ENCODE peak calls at places on chromosomes 13 and 19, in eight cellular contexts. G is breast epithelium, D is stomach, Z is right atrium auricular region, Y is esophagus muscularis mucosa, X is lung, R is adrenal gland, L is tibial nerve. E is an unnamed sample.

GRCh38 chr13:43204591-43204990 is 181.2 kb downstream of the DNAJC15 start:
- DNase-seq in G (no peak), D (no peak), Z (no peak), Y (no peak), X (no peak), R (no peak), L (no peak), E (no peak)

GRCh38 chr13:101417043-101417406 is 717 bp upstream of the NALCN start:
- DNase-seq in G (no peak), D (no peak), Z (no peak), Y (peak; percentile 47), X (no peak), R (no peak), L (no peak), E (no peak)

GRCh38 chr13:98632971-98633370 is 56.1 kb upstream of the STK24 start:
- DNase-seq in G (no peak), D (no peak), Z (no peak), Y (no peak), X (no peak), R (no peak), L (no peak), E (no peak)

GRCh38 chr19:29858000-29858596 is 46.3 kb downstream of the CCNE1 start:
- DNase-seq in G (peak; percentile 53), D (peak; percentile 50), Z (no peak), Y (no peak), X (peak; percentile 37), R (peak; percentile 44), L (no peak), E (peak; percentile 56)

GRCh38 chr19:8826371-8826770 is 5.7 kb downstream of the ZNF558 start:
- DNase-seq in G (no peak), D (no peak), Z (no peak), Y (no peak), X (no peak), R (no peak), L (no peak), E (no peak)

GRCh38 chr19:6693681-6694080 is 23.7 kb upstream of the TNFSF14 start:
- DNase-seq in G (no peak), D (no peak), Z (no peak), Y (no peak), X (no peak), R (no peak), L (no peak), E (no peak)

GRCh38 chr13:46296920-46297319 is 85.2 kb downstream of the LRRC63 start:
- DNase-seq in G (no peak), D (no peak), Z (no peak), Y (no peak), X (no peak), R (no peak), L (peak; percentile 19), E (no peak)

GRCh38 chr19:44585371-44586141 is 27.8 kb upstream of the IGSF23 start:
- DNase-seq in G (no peak), D (no peak), Z (no peak), Y (no peak), X (no peak), R (no peak), L (no peak), E (no peak)

GRCh38 chr13:70405266-70405665 is 297.0 kb upstream of the KLHL1 start:
- DNase-seq in G (no peak), D (no peak), Z (no peak), Y (no peak), X (no peak), R (no peak), L (no peak), E (no peak)

GRCh38 chr19:5961969-5962945 is 15.7 kb downstream of the RANBP3 start:
- DNase-seq in G (peak; percentile 64), D (peak; percentile 76), Z (no peak), Y (no peak), X (peak; percentile 76), R (peak; percentile 75), L (peak; percentile 26), E (peak; percentile 92)

GRCh38 chr19:35135389-35135909 is 590 bp upstream of the LGI4 start:
- DNase-seq in G (no peak), D (peak; percentile 82), Z (peak; percentile 78), Y (no peak), X (peak; percentile 73), R (peak; percentile 75), L (peak; percentile 90), E (peak; percentile 76)

GRCh38 chr13:63299995-63300394 is 1884.3 kb upstream of the PCDH20 start:
- DNase-seq in G (no peak), D (no peak), Z (no peak), Y (no peak), X (no peak), R (no peak), L (no peak), E (no peak)

GRCh38 chr13:41056194-41056593 is 5.1 kb upstream of the WBP4 start:
- DNase-seq in G (no peak), D (no peak), Z (no peak), Y (no peak), X (no peak), R (no peak), L (no peak), E (no peak)

GRCh38 chr13:41053384-41053826 is 7.9 kb upstream of the WBP4 start:
- DNase-seq in G (no peak), D (no peak), Z (peak; percentile 69), Y (no peak), X (no peak), R (no peak), L (peak; percentile 49), E (no peak)

GRCh38 chr13:41056996-41057711 is 4.2 kb upstream of the WBP4 start:
- DNase-seq in G (no peak), D (no peak), Z (no peak), Y (no peak), X (no peak), R (no peak), L (no peak), E (no peak)

GRCh38 chr13:41054212-41054877 is 7.0 kb upstream of the WBP4 start:
- DNase-seq in G (no peak), D (no peak), Z (no peak), Y (no peak), X (no peak), R (no peak), L (peak; percentile 69), E (no peak)

GRCh38 chr13:41054919-41055619 is 6.2 kb upstream of the WBP4 start:
- DNase-seq in G (no peak), D (no peak), Z (no peak), Y (no peak), X (no peak), R (no peak), L (no peak), E (no peak)
- TF ChIP-seq CTCF in G (no peak), D (no peak), Z (peak; percentile 38), Y (no peak), X (no peak), R (no peak), L (no peak), E (no peak)

GRCh38 chr19:56369886-56370676 is 23.3 kb downstream of the ZNF582 start:
- DNase-seq in G (no peak), D (no peak), Z (no peak), Y (no peak), X (no peak), R (no peak), L (no peak), E (no peak)
- H3K9me3 ChIP-seq in G (peaks cover 26% of the 10 kb centered on the region), D (peaks cover 8% of the 10 kb centered on the region), Z (no peaks in the 10 kb centered on the region), Y (no peaks in the 10 kb centered on the region), X (peaks cover 20% of the 10 kb centered on the region), R (no peaks in the 10 kb centered on the region), L (peaks cover 49% of the 10 kb centered on the region), E (no peaks in the 10 kb centered on the region)

DNA sequence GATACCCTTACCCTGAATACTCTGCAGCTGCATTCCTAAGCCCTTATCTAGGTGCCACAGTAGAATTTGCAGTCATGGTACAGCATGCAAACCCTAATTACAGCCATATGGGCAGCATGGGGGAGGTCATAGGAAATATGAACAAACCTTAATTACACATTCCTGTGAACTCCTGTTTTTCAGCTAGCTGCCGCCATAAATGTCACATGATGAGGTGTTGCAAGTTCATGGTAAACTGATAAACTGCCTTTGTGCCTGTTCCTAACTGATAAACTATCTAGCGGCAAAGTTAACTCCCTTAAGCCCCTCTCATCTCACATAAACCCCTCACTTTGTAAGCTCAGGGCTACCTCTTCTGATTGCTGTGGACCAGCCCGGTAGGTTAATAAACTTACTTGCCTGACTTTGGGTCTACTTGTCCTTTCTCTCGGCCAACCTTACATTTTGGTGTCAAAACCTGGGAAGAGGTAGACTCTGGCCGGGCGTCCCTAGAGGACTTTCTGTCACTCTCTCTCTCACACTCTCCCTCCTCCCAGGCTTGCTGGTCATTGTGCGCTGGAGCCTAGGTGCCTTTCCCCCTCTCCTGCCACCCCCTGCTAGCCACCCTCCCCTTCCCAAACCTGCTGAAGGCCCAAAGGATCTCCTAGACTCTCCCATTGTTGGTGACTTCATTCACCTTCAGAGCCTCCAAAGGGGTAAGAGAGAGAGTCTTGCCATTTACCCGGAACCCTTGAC is 43.3 kb downstream of the ZNF93 start:
- DNase-seq in G (no peak), D (no peak), Z (no peak), Y (peak; percentile 57), X (no peak), R (no peak), L (no peak), E (no peak)
- H3K4me3 ChIP-seq in G (no peak overlapping the region), D (no peak overlapping the region), Z (no peak overlapping the region), Y (no peak overlapping the region), X (no peak overlapping the region), R (no peak overlapping the region), L (no peak overlapping the region), E (no peak overlapping the region)

DNA sequence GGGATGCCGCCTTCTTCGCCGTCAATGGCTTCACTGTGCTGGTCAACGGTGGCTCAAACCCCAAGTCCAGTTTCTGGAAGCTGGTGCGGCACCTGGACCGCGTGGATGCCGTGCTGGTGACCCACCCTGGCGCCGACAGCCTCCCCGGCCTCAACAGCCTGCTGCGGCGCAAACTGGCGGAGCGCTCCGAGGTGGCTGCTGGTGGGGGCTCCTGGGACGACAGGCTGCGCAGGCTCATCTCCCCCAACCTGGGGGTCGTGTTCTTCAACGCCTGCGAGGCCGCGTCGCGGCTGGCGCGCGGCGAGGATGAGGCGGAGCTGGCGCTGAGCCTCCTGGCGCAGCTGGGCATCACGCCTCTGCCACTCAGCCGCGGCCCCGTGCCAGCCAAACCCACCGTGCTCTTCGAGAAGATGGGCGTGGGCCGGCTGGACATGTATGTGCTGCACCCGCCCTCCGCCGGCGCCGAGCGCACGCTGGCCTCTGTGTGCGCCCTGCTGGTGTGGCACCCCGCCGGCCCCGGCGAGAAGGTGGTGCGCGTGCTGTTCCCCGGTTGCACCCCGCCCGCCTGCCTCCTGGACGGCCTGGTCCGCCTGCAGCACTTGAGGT is 7.0 kb downstream of the MAP1S start:
- DNase-seq in G (no peak), D (no peak), Z (no peak), Y (no peak), X (no peak), R (no peak), L (no peak), E (no peak)
- TF ChIP-seq CTCF in G (no peak), D (no peak), Z (no peak), Y (no peak), X (no peak), R (no peak), L (no peak), E (no peak)

GRCh38 chr13:59435024-59435423 is 728.7 kb downstream of the DIAPH3 start:
- DNase-seq in G (no peak), D (no peak), Z (no peak), Y (no peak), X (no peak), R (no peak), L (no peak), E (no peak)
- H3K9me3 ChIP-seq in G (peaks cover 30% of the 10 kb centered on the region), D (no peaks in the 10 kb centered on the region), Z (peaks cover 36% of the 10 kb centered on the region), Y (peaks cover 26% of the 10 kb centered on the region), X (peaks cover 4% of the 10 kb centered on the region), R (no peaks in the 10 kb centered on the region), L (peaks cover 41% of the 10 kb centered on the region), E (no peaks in the 10 kb centered on the region)

E was measured in body of pancreas.